ENCODE peak calls at places on chromosomes 1 and 21, in eight cellular contexts. P is fibroblast of lung, L is MCF 10A, Y is foreskin fibroblast, C is heart left ventricle, S is HepG2, K is astrocyte, J is fibroblast of pulmonary artery. M is an unnamed sample.

GRCh38 chr1:207259391-207259790 is 62.1 kb upstream of the CD55 start:
- DNase-seq in C (no peak), Y (peak), L (peak), P (peak), J (peak), K (peak), S (peak), M (no peak)

GRCh38 chr1:171600852-171601251 is 21.2 kb upstream of the MYOCOS start:
- DNase-seq in K (no peak), C (no peak), P (no peak), Y (no peak), S (no peak), L (no peak), J (no peak), M (no peak)

GRCh38 chr1:184457500-184457899 is 70.7 kb downstream of the C1orf21 start:
- DNase-seq in C (no peak), L (peak), Y (peak), S (no peak), P (no peak), J (peak), K (no peak), M (no peak)

GRCh38 chr1:107933736-107934135 is 31.2 kb downstream of the VAV3 start:
- DNase-seq in S (no peak), K (no peak), L (no peak), C (no peak), Y (no peak), J (no peak), P (no peak), M (no peak)

GRCh38 chr1:79845951-79846350 is 839.4 kb upstream of the ADGRL4 start:
- DNase-seq in C (no peak), P (peak), L (no peak), S (no peak), J (peak), Y (peak), K (peak), M (no peak)

GRCh38 chr21:36603221-36603620 is 95.7 kb upstream of the SIM2 start:
- DNase-seq in K (no peak), L (no peak), C (no peak), Y (no peak), J (no peak), S (no peak), P (no peak), M (peak)

GRCh38 chr1:151829352-151830046 is 2.1 kb downstream of the RORC start:
- DNase-seq in L (no peak), P (no peak), S (no peak), J (no peak), Y (no peak), K (no peak), C (no peak), M (peak)

GRCh38 chr1:161200992-161201827 is 957 bp upstream of the NDUFS2 start:
- DNase-seq in C (peak), Y (peak), S (no peak), P (no peak), J (peak), K (no peak), L (peak), M (no peak)

GRCh38 chr1:45490623-45491463 is at the start of gene TESK2:
- DNase-seq in C (peak), Y (peak), S (peak), L (peak), P (peak), K (peak), J (peak), M (peak)
- TF ChIP-seq CTCF in C (no peak), Y (no peak), S (no peak), L (no peak), P (no peak), K (no peak), J (no peak), M (no peak)

GRCh38 chr1:231727171-231727570 is 100.6 kb downstream of the DISC1 start:
- DNase-seq in S (no peak), C (no peak), J (no peak), Y (peak), P (no peak), K (no peak), L (no peak), M (no peak)
- TF ChIP-seq CTCF in S (no peak), C (no peak), J (no peak), Y (no peak), P (no peak), K (no peak), L (no peak), M (no peak)

DNA sequence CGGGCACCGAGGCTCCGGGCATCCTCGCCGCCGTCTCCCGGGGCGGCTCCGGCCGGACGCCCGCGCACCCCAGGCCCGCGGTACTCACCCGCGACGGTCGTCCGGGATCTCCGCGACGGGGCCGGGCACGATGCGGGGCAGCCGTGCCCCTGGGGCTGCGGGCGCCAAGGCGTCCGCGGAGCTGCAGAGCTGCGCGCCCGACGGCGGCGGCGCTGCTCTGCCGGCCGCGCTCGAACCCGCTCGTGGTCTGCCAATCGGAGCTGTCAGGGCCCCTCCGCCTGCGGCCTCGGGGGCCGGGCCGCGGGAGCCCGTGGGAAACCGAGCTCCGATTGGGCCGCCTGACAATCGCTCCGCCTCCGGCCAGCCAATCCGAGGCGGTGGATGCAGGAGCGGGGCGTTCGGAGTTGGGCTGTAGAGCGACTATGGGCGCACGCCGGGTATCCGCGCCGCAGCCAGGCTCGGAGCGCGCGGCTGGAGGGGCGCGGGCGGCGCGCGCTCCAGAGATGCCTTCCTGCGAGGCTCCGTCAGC is 100.6 kb upstream of the SOD1 start:
- DNase-seq in C (peak), K (peak), P (peak), L (peak), J (peak), S (no peak), Y (peak), M (peak)
- TF ChIP-seq CTCF in C (no peak), K (no peak), P (no peak), L (peak), J (no peak), S (no peak), Y (no peak), M (peak)

GRCh38 chr1:244653439-244654283 is 735 bp downstream of the DESI2 start:
- DNase-seq in Y (peak), L (peak), K (peak), C (peak), P (no peak), J (no peak), S (peak), M (no peak)
- TF ChIP-seq CTCF in Y (no peak), L (no peak), K (no peak), C (no peak), P (no peak), J (no peak), S (no peak), M (no peak)

DNA sequence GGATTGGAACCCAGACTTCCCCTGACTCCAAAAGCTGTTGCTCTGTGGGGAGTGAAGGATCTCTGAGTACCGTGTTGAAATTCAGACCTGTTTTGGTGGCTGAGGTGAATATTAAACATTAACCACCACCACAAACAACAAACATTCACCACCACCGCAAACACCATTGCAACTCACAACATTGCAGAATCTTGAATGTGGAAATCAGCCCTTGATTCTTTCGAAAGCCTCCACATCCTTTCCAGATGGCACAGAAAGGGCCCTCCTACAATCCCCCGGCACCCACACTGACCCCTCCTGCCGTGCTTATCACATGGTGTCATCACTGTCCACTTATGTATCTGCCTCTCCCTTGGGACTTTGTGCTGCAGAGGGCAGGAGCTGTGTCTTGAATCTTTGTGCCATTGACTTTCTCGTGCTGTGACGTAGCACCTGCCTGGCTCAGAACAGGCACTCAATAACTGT is 1.4 kb downstream of the CDA start:
- DNase-seq in P (no peak), J (no peak), Y (peak), S (peak), K (no peak), C (no peak), L (peak), M (no peak)
- TF ChIP-seq CTCF in P (no peak), J (no peak), Y (no peak), S (no peak), K (no peak), C (no peak), L (no peak), M (no peak)

DNA sequence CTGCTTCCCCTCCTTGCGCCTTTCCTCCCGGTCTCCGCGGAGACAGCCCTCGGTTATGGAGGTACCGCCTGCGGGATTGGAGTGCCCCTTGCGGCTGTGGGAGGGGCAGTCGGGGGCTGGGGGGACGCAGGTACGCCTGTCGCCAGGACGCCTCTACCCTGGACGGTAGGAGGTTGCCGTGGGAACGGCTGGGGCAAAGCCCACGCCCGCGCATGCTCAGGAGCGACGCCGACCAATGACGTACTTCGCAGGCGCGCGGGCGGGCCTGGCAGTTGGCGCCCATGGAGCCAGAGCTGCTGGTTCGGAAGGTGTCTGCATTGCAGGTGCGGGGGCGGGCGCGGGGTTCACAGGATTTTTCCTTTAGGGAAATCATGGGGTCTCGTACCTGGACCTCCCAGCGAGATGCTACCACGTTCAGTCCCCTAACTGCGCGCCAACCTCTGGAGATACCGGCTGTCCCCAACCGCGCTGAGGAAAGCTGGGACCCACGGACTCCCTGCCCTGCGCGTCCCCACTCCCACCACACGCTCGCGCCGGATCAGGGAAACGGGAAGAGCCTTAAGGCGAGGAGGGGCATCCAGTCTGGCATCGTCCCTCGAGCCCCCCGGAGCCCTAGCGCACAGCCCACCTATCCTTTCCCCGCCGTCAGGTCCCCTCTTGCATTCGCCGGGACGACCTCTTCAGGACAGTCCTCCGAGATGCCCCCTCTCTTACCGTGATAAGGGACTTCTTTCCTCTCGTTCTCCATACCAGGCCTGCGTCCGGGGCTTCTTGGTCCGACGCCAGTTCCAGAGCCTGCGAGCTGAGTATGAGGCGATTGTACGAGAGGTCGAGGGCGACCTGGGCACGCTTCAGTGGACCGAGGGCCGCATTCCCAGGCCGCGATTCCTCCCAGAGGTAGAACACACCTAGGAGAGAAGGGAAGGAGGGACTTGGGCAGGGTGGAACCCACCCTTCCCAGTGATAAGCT is at the start of gene IQCC:
- DNase-seq in C (peak), L (peak), J (peak), S (peak), K (peak), Y (peak), P (peak), M (peak)
- TF ChIP-seq CTCF in C (no peak), L (no peak), J (no peak), S (peak), K (no peak), Y (no peak), P (no peak), M (no peak)

DNA sequence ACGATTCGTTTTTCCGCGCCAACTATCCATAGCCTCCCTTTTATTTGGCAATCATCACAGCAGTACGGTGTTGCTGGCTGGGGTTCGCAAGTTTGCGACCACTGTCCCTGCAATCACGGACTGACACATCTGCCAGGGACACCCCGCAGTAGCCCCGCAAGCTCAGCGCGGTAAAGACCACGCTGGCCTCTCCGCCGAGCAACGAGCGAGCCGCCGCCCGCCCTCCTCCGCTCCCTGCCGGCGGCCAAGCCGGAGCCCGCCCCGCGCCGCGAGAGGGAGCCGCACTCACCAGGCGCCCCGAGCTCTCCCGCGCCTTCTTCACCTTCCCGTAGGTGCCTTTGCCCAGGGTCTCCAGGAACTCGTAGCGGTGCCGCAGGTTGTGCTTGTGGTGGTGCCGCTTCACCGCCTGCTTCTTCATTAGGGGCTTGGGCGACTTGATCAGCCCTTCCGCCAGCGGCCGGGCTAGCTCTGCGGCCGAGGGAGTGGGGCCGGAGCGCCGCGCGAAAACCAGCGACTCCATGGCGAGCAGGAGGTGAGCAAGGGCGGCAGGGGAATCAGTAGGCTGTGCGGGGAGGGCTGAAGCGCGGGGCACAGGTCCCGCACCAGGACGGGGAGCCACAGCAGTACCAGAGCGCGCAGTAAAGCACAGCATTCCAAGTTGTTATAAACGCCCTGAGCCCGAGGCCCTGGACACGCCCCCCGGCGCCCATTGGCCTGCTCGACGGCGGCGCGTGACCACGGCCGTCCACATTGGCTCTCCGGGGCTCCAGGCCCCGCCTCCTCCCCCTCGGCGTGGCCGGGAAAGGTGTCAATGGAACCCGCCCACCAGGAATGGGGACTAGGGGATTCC is at the start of gene NUAK2:
- DNase-seq in S (peak), J (peak), P (peak), K (peak), L (peak), Y (peak), C (peak), M (peak)
- TF ChIP-seq CTCF in S (peak), J (peak), P (peak), K (no peak), L (peak), Y (peak), C (peak), M (peak)

M was measured in activated CD8-positive, alpha-beta T cell treated with anti-CD3 and anti-CD28 coated beads for 36 hours.